ENCODE peak calls at places on chromosomes 7 and 10, in four cellular contexts. Q is adipocyte; N is CD8-positive, alpha-beta T cell; J is CD4-positive, alpha-beta memory T cell. B is an unnamed sample.

GRCh38 chr7:435518-436366 is 83.9 kb downstream of the PDGFA start:
- DNase-seq in J (no peak), N (no peak), Q (no peak), B (no peak)

GRCh38 chr10:52452600-52453493 is 138.8 kb downstream of the DKK1 start:
- DNase-seq in J (no peak), N (no peak), Q (no peak), B (no peak)

GRCh38 chr10:132396495-132397035 is 435 bp upstream of the PWWP2B start:
- DNase-seq in N (peak; percentile 62), Q (peak; percentile 85), J (peak; percentile 80), B (peak; percentile 81)

GRCh38 chr10:71663311-71663710 is 56.3 kb downstream of the C10orf105 start:
- DNase-seq in Q (no peak), N (no peak), J (no peak), B (no peak)

GRCh38 chr7:138654616-138655015 is 46.5 kb downstream of the SVOPL start:
- DNase-seq in J (no peak), N (no peak), Q (no peak), B (no peak)

GRCh38 chr7:11261470-11261869 is 287.8 kb downstream of the PHF14 start:
- DNase-seq in Q (no peak), J (no peak), N (no peak), B (no peak)

GRCh38 chr10:46541017-46541661 is 15.3 kb downstream of the GPRIN2 start:
- DNase-seq in Q (no peak), N (no peak), J (no peak), B (no peak)

GRCh38 chr7:111763221-111763791 is 201.0 kb upstream of the IMMP2L start:
- DNase-seq in N (no peak), Q (peak; percentile 83), J (no peak), B (peak; percentile 32)

GRCh38 chr10:13624630-13625029 is 37.9 kb downstream of the PRPF18 start:
- DNase-seq in Q (no peak), N (no peak), J (no peak), B (no peak)

GRCh38 chr7:20932785-20933184 is 146.1 kb upstream of the SP8 start:
- DNase-seq in J (no peak), N (no peak), Q (no peak), B (no peak)

GRCh38 chr10:77524300-77524711 is 113.3 kb downstream of the KCNMA1 start:
- DNase-seq in Q (peak; percentile 87), N (no peak), J (no peak), B (peak; percentile 75)

GRCh38 chr10:102306006-102306405 is 60.7 kb downstream of the GBF1 start:
- DNase-seq in Q (no peak), J (no peak), N (no peak), B (no peak)

GRCh38 chr7:12646139-12646538 is 41.3 kb upstream of the ARL4A start:
- DNase-seq in Q (peak; percentile 45), N (no peak), J (no peak), B (no peak)

GRCh38 chr10:67098460-67098859 is 172.6 kb downstream of the LRRTM3 start:
- DNase-seq in Q (peak; percentile 31), N (no peak), J (no peak), B (no peak)

GRCh38 chr7:4610768-4611467 is 71.2 kb upstream of the FOXK1 start:
- DNase-seq in J (peak; percentile 67), N (peak; percentile 59), Q (peak; percentile 87), B (peak; percentile 79)

GRCh38 chr7:122067077-122067476 is 77.0 kb downstream of the AASS start:
- DNase-seq in N (no peak), J (no peak), Q (no peak), B (no peak)

GRCh38 chr7:50349963-50350944 is 45.7 kb downstream of the IKZF1 start:
- DNase-seq in N (peak; percentile 75), J (peak; percentile 50), Q (no peak), B (no peak)

GRCh38 chr10:89206402-89207180 is 526 bp downstream of the CH25H start:
- DNase-seq in J (peak; percentile 59), Q (peak; percentile 45), N (peak; percentile 33), B (peak; percentile 78)

GRCh38 chr10:99394761-99395386 is 35.5 kb downstream of the GOT1 start:
- DNase-seq in Q (no peak), N (no peak), J (no peak), B (no peak)

GRCh38 chr10:48493083-48493871 is 111.6 kb downstream of the ARHGAP22 start:
- DNase-seq in Q (no peak), N (no peak), J (no peak), B (no peak)

GRCh38 chr10:24157567-24157966 is 51.4 kb upstream of the KIAA1217 start:
- DNase-seq in J (no peak), N (no peak), Q (no peak), B (no peak)

GRCh38 chr10:101172741-101173140 is 41.6 kb downstream of the TLX1 start:
- DNase-seq in J (no peak), N (no peak), Q (no peak), B (no peak)
- H3K4me3 ChIP-seq in J (no peak overlapping the region), N (no peak overlapping the region), Q (no peak overlapping the region), B (no peak overlapping the region)

DNA sequence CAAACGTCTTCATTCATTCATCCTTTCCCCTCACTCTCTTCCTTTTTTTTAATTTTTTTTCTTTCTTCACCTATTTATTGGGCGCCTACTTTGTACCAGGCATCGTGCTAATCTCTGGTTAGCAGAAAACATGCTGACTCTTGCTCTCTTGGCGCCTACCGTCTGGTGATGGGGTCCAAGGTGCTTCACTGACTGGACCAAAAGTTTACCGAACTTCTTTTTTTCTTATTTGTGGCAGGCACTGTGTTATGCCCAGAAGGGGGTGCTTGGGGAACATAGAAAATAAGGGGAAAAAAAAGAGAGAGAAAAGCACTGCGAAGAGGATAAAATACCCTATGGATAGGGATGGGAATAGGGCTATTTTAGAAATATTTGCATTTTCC is 505 bp upstream of the FAM204A start:
- DNase-seq in J (no peak), Q (peak; percentile 20), N (no peak), B (peak; percentile 14)
- H3K4me3 ChIP-seq in J (peak overlapping the region; percentile 88), Q (peak overlapping the region; percentile 90), N (peak overlapping the region; percentile 86), B (peak overlapping the region; percentile 97)

GRCh38 chr7:55575098-55575497 is 2.8 kb upstream of the VOPP1 start:
- DNase-seq in Q (no peak), J (no peak), N (no peak), B (no peak)
- H3K4me3 ChIP-seq in Q (no peak overlapping the region), J (no peak overlapping the region), N (no peak overlapping the region), B (no peak overlapping the region)

GRCh38 chr7:128351296-128352123 is 7.8 kb upstream of the RBM28 start:
- DNase-seq in Q (no peak), N (no peak), J (peak; percentile 17), B (no peak)

GRCh38 chr7:128353189-128353588 is 8.3 kb downstream of the PRRT4 start:
- DNase-seq in J (no peak), Q (no peak), N (no peak), B (no peak)

GRCh38 chr7:128350708-128351295 is 7.1 kb upstream of the RBM28 start:
- DNase-seq in N (no peak), Q (no peak), J (no peak), B (no peak)

GRCh38 chr7:128352636-128353035 is 8.9 kb downstream of the PRRT4 start:
- DNase-seq in J (no peak), N (no peak), Q (no peak), B (no peak)

GRCh38 chr7:128352138-128352537 is 8.4 kb upstream of the RBM28 start:
- DNase-seq in J (peak; percentile 12), Q (peak; percentile 38), N (no peak), B (peak; percentile 61)
- H3K4me3 ChIP-seq in J (no peak overlapping the region), Q (no peak overlapping the region), N (no peak overlapping the region), B (no peak overlapping the region)

GRCh38 chr7:55254596-55255500 is 110.3 kb upstream of the LANCL2 start:
- DNase-seq in Q (peak; percentile 93), N (peak; percentile 61), J (peak; percentile 54), B (peak; percentile 91)

GRCh38 chr7:55253188-55253587 is 111.9 kb upstream of the LANCL2 start:
- DNase-seq in J (no peak), Q (no peak), N (no peak), B (no peak)

GRCh38 chr7:55255501-55256445 is 109.4 kb upstream of the LANCL2 start:
- DNase-seq in J (peak; percentile 65), N (peak; percentile 63), Q (peak; percentile 95), B (peak; percentile 93)

GRCh38 chr7:55252386-55252785 is 112.8 kb upstream of the LANCL2 start:
- DNase-seq in N (no peak), Q (no peak), J (no peak), B (peak; percentile 14)

DNA sequence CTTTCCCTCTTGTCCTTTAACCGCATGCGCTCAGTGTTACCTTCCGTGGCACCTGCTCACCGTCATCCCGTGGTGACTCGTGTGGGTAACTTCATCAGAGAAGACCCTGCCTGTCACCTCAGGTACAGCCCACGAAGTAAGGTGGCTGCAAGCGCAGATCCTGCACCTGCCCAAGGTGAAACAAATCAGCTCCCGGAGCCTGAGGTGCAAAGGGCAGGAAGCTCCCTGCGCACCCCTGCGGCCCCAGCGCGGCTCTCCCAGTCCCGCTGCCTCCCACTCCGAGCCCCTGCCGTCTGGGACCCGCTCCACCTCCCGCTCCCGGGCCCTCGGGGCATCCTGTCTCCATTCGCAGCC is 110.9 kb upstream of the LANCL2 start:
- DNase-seq in N (no peak), Q (no peak), J (no peak), B (no peak)
- H3K4me3 ChIP-seq in N (peak overlapping the region; percentile 55), Q (peak overlapping the region; percentile 82), J (peak overlapping the region; percentile 66), B (peak overlapping the region; percentile 68)

GRCh38 chr7:23204241-23204640 is 22.4 kb downstream of the NUP42 start:
- DNase-seq in Q (no peak), N (no peak), J (no peak), B (no peak)

GRCh38 chr7:23210502-23210901 is 28.7 kb downstream of the NUP42 start:
- DNase-seq in J (no peak), Q (no peak), N (no peak), B (no peak)

GRCh38 chr7:23205861-23206510 is 24.1 kb downstream of the NUP42 start:
- DNase-seq in Q (no peak), J (no peak), N (no peak), B (no peak)

GRCh38 chr7:23207029-23207428 is 25.2 kb downstream of the NUP42 start:
- DNase-seq in J (no peak), Q (no peak), N (no peak), B (no peak)

DNA sequence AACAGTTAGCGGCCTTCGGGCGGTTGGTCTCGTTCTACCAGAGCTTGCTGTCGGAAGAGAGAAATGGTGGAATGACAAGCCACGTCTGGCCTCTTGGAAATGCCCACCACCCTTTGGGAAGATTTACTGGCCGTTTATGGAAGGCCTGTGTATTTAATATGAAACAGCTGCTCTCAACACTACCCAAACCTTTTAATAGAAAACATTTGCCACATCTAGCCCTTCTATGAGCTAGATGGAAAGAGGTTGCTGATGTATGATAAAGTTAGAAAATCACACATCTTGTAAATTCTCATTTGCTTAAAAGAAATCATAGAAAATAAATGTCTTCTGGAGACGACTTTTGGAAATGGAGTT is 24.6 kb downstream of the NUP42 start:
- DNase-seq in Q (no peak), N (no peak), J (no peak), B (no peak)
- H3K4me3 ChIP-seq in Q (peak overlapping the region; percentile 49), N (no peak overlapping the region), J (no peak overlapping the region), B (no peak overlapping the region)

B was measured in foreskin fibroblast.